ENCODE peak calls at places on chromosomes 4 and X, in five cellular contexts. One of them, this sample, is unnamed.
A peak's percentile ranks its signal among the peaks of the same experiment; 100 is the strongest.

GRCh38 chr4:43846111-43846587 is 602.5 kb downstream of the KCTD8 start:
- DNase-seq in endothelial cell of umbilical vein: no peak
- DNase-seq in dorsolateral prefrontal cortex: no peak
- DNase-seq in OCI-LY7: no peak
- DNase-seq in tibial artery: no peak
- DNase-seq in this sample: no peak

GRCh38 chr4:53781614-53782467 is 190.6 kb upstream of the LNX1 start:
- DNase-seq in dorsolateral prefrontal cortex: no peak
- DNase-seq in OCI-LY7: no peak
- DNase-seq in tibial artery: no peak
- DNase-seq in endothelial cell of umbilical vein: peak; percentile 26
- DNase-seq in this sample: no peak

GRCh38 chrX:55120767-55121358 is 32.0 kb downstream of the PAGE2 start:
- DNase-seq in tibial artery: no peak
- DNase-seq in OCI-LY7: no peak
- DNase-seq in dorsolateral prefrontal cortex: no peak
- DNase-seq in endothelial cell of umbilical vein: peak; percentile 6
- DNase-seq in this sample: no peak

GRCh38 chr4:10656988-10657387 is 27.6 kb downstream of the CLNK start:
- DNase-seq in endothelial cell of umbilical vein: peak; percentile 57
- DNase-seq in tibial artery: no peak
- DNase-seq in dorsolateral prefrontal cortex: no peak
- DNase-seq in OCI-LY7: no peak
- DNase-seq in this sample: no peak

GRCh38 chrX:71198066-71198465 is 25.0 kb upstream of the GJB1 start:
- DNase-seq in dorsolateral prefrontal cortex: no peak
- DNase-seq in OCI-LY7: peak; percentile 72
- DNase-seq in endothelial cell of umbilical vein: no peak
- DNase-seq in tibial artery: no peak
- DNase-seq in this sample: no peak

GRCh38 chr4:78596111-78596742 is 44.7 kb downstream of the ANXA3 start:
- DNase-seq in tibial artery: no peak
- DNase-seq in dorsolateral prefrontal cortex: no peak
- DNase-seq in OCI-LY7: no peak
- DNase-seq in endothelial cell of umbilical vein: no peak
- DNase-seq in this sample: no peak

GRCh38 chr4:67522851-67523671 is 22.2 kb downstream of the CENPC start:
- DNase-seq in dorsolateral prefrontal cortex: no peak
- DNase-seq in endothelial cell of umbilical vein: peak; percentile 82
- DNase-seq in tibial artery: no peak
- DNase-seq in OCI-LY7: no peak
- DNase-seq in this sample: no peak

GRCh38 chr4:2347190-2347589 is 71.3 kb downstream of the ZFYVE28 start:
- DNase-seq in dorsolateral prefrontal cortex: peak; percentile 2
- DNase-seq in OCI-LY7: no peak
- DNase-seq in endothelial cell of umbilical vein: no peak
- DNase-seq in tibial artery: no peak
- DNase-seq in this sample: no peak

GRCh38 chr4:6730603-6731300 is 14.8 kb downstream of the BLOC1S4 start:
- DNase-seq in endothelial cell of umbilical vein: no peak
- DNase-seq in OCI-LY7: no peak
- DNase-seq in tibial artery: no peak
- DNase-seq in dorsolateral prefrontal cortex: no peak
- DNase-seq in this sample: no peak

GRCh38 chr4:1725521-1725920 is 4.2 kb downstream of the TACC3 start:
- DNase-seq in endothelial cell of umbilical vein: no peak
- DNase-seq in OCI-LY7: no peak
- DNase-seq in tibial artery: no peak
- DNase-seq in dorsolateral prefrontal cortex: no peak
- DNase-seq in this sample: no peak

GRCh38 chrX:112078606-112079005 is 4.0 kb downstream of the TRPC5 start:
- DNase-seq in endothelial cell of umbilical vein: no peak
- DNase-seq in tibial artery: no peak
- DNase-seq in OCI-LY7: no peak
- DNase-seq in dorsolateral prefrontal cortex: no peak
- DNase-seq in this sample: no peak

GRCh38 chr4:142156246-142156645 is 519.9 kb downstream of the IL15 start:
- DNase-seq in OCI-LY7: no peak
- DNase-seq in tibial artery: no peak
- DNase-seq in dorsolateral prefrontal cortex: no peak
- DNase-seq in endothelial cell of umbilical vein: no peak
- DNase-seq in this sample: no peak

GRCh38 chr4:3040447-3041191 is 33.7 kb downstream of the HTT-AS start:
- DNase-seq in dorsolateral prefrontal cortex: no peak
- DNase-seq in tibial artery: no peak
- DNase-seq in endothelial cell of umbilical vein: no peak
- DNase-seq in OCI-LY7: no peak
- DNase-seq in this sample: no peak

GRCh38 chrX:103783971-103784370 is 7.3 kb downstream of the PLP1 start:
- DNase-seq in OCI-LY7: no peak
- DNase-seq in dorsolateral prefrontal cortex: no peak
- DNase-seq in tibial artery: peak; percentile 52
- DNase-seq in endothelial cell of umbilical vein: no peak
- DNase-seq in this sample: no peak

GRCh38 chr4:786074-786741 is 39.7 kb downstream of the CPLX1 start:
- DNase-seq in tibial artery: no peak
- DNase-seq in OCI-LY7: no peak
- DNase-seq in dorsolateral prefrontal cortex: peak; percentile 26
- DNase-seq in endothelial cell of umbilical vein: no peak
- DNase-seq in this sample: no peak

GRCh38 chrX:14673236-14673635 is 143.9 kb downstream of the GLRA2 start:
- DNase-seq in OCI-LY7: no peak
- DNase-seq in dorsolateral prefrontal cortex: no peak
- DNase-seq in tibial artery: no peak
- DNase-seq in endothelial cell of umbilical vein: no peak
- DNase-seq in this sample: no peak

GRCh38 chr4:170853422-170854021 is 763.8 kb upstream of the AADAT start:
- DNase-seq in OCI-LY7: peak; percentile 45
- DNase-seq in endothelial cell of umbilical vein: no peak
- DNase-seq in dorsolateral prefrontal cortex: no peak
- DNase-seq in tibial artery: no peak
- DNase-seq in this sample: no peak

GRCh38 chrX:21295246-21295820 is 78.9 kb upstream of the CNKSR2 start:
- DNase-seq in OCI-LY7: no peak
- DNase-seq in tibial artery: no peak
- DNase-seq in endothelial cell of umbilical vein: no peak
- DNase-seq in dorsolateral prefrontal cortex: no peak
- DNase-seq in this sample: no peak

GRCh38 chrX:80667967-80668366 is 141.7 kb downstream of the BRWD3 start:
- DNase-seq in dorsolateral prefrontal cortex: no peak
- DNase-seq in tibial artery: no peak
- DNase-seq in OCI-LY7: no peak
- DNase-seq in endothelial cell of umbilical vein: no peak
- DNase-seq in this sample: no peak

GRCh38 chr4:173652283-173652931 is 122.4 kb upstream of the HAND2 start:
- DNase-seq in OCI-LY7: peak; percentile 0
- DNase-seq in tibial artery: no peak
- DNase-seq in endothelial cell of umbilical vein: no peak
- DNase-seq in dorsolateral prefrontal cortex: no peak
- DNase-seq in this sample: no peak

GRCh38 chr4:151745727-151746231 is 15.0 kb downstream of the GATB start:
- DNase-seq in tibial artery: no peak
- DNase-seq in dorsolateral prefrontal cortex: no peak
- DNase-seq in endothelial cell of umbilical vein: no peak
- DNase-seq in OCI-LY7: no peak
- DNase-seq in this sample: no peak

GRCh38 chrX:155068165-155068564 is 2.8 kb downstream of the CMC4 start:
- DNase-seq in tibial artery: no peak
- DNase-seq in dorsolateral prefrontal cortex: no peak
- DNase-seq in OCI-LY7: no peak
- DNase-seq in endothelial cell of umbilical vein: peak; percentile 44
- DNase-seq in this sample: no peak

GRCh38 chrX:110062919-110063318 is 60.0 kb downstream of the TMEM164 start:
- DNase-seq in endothelial cell of umbilical vein: no peak
- DNase-seq in dorsolateral prefrontal cortex: no peak
- DNase-seq in tibial artery: no peak
- DNase-seq in OCI-LY7: no peak
- DNase-seq in this sample: no peak

GRCh38 chr4:146521543-146522097 is at the start of gene SLC10A7:
- DNase-seq in tibial artery: peak; percentile 72
- DNase-seq in dorsolateral prefrontal cortex: peak; percentile 81
- DNase-seq in OCI-LY7: peak; percentile 88
- DNase-seq in endothelial cell of umbilical vein: peak; percentile 84
- DNase-seq in this sample: peak; percentile 81

GRCh38 chr4:168880087-168880675 is 129.9 kb downstream of the CBR4 start:
- DNase-seq in dorsolateral prefrontal cortex: no peak
- DNase-seq in tibial artery: no peak
- DNase-seq in endothelial cell of umbilical vein: no peak
- DNase-seq in OCI-LY7: no peak
- DNase-seq in this sample: no peak

GRCh38 chr4:147103403-147103946 is 157.8 kb upstream of the TTC29 start:
- DNase-seq in dorsolateral prefrontal cortex: no peak
- DNase-seq in tibial artery: peak; percentile 89
- DNase-seq in OCI-LY7: no peak
- DNase-seq in endothelial cell of umbilical vein: peak; percentile 36
- DNase-seq in this sample: no peak

GRCh38 chr4:36420111-36420679 is 138.8 kb downstream of the DTHD1 start:
- DNase-seq in endothelial cell of umbilical vein: no peak
- DNase-seq in dorsolateral prefrontal cortex: no peak
- DNase-seq in OCI-LY7: no peak
- DNase-seq in tibial artery: no peak
- DNase-seq in this sample: no peak

GRCh38 chr4:124710253-124710849 is 2.2 kb downstream of the ANKRD50 start:
- DNase-seq in OCI-LY7: no peak
- DNase-seq in endothelial cell of umbilical vein: peak; percentile 53
- DNase-seq in tibial artery: no peak
- DNase-seq in dorsolateral prefrontal cortex: no peak
- DNase-seq in this sample: no peak

GRCh38 chr4:40334591-40335507 is at the start of gene CHRNA9:
- DNase-seq in endothelial cell of umbilical vein: no peak
- DNase-seq in tibial artery: no peak
- DNase-seq in OCI-LY7: no peak
- DNase-seq in dorsolateral prefrontal cortex: no peak
- DNase-seq in this sample: no peak

GRCh38 chr4:56049428-56050212 is 100.9 kb downstream of the CEP135 start:
- DNase-seq in dorsolateral prefrontal cortex: peak; percentile 38
- DNase-seq in OCI-LY7: peak; percentile 75
- DNase-seq in tibial artery: no peak
- DNase-seq in endothelial cell of umbilical vein: peak; percentile 54
- DNase-seq in this sample: peak; percentile 77

GRCh38 chrX:49309401-49309981 is 6.0 kb downstream of the GAGE10 start:
- DNase-seq in OCI-LY7: no peak
- DNase-seq in endothelial cell of umbilical vein: peak; percentile 10
- DNase-seq in dorsolateral prefrontal cortex: no peak
- DNase-seq in tibial artery: no peak
- DNase-seq in this sample: no peak

GRCh38 chrX:136047001-136047642 is 61.9 kb downstream of the SLC9A6 start:
- DNase-seq in dorsolateral prefrontal cortex: no peak
- DNase-seq in tibial artery: no peak
- DNase-seq in endothelial cell of umbilical vein: peak; percentile 52
- DNase-seq in OCI-LY7: no peak
- DNase-seq in this sample: no peak

GRCh38 chr4:37516057-37516775 is 170.0 kb downstream of the RELL1 start:
- DNase-seq in dorsolateral prefrontal cortex: no peak
- DNase-seq in endothelial cell of umbilical vein: no peak
- DNase-seq in tibial artery: no peak
- DNase-seq in OCI-LY7: no peak
- DNase-seq in this sample: no peak

GRCh38 chr4:150816491-150816890 is 198.6 kb downstream of the LRBA start:
- DNase-seq in dorsolateral prefrontal cortex: no peak
- DNase-seq in tibial artery: no peak
- DNase-seq in endothelial cell of umbilical vein: peak; percentile 52
- DNase-seq in OCI-LY7: no peak
- DNase-seq in this sample: no peak

GRCh38 chr4:1856920-1857699 is 1.2 kb upstream of the LETM1 start:
- DNase-seq in tibial artery: no peak
- DNase-seq in OCI-LY7: no peak
- DNase-seq in endothelial cell of umbilical vein: no peak
- DNase-seq in dorsolateral prefrontal cortex: no peak
- DNase-seq in this sample: no peak

DNA sequence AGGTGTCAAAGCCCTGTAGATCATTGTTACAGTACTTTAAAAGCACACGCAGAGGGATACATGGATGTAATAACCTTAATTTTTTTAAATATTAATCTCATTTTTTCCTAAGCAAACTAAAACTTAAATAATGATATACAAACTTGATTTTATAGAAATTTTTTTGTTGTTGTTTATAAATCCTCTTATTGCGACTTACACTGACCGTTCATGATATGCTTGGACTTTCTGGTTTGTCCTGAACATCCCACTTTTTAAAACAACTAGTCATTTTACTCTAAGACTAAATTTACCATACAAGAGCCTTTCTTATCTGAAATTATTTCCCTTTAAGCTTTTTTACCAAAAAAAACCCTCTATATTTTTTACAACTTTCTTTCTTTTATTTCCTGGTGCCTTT is 2106.0 kb downstream of the PCDH7 start:
- DNase-seq in tibial artery: no peak
- DNase-seq in OCI-LY7: peak; percentile 39
- DNase-seq in endothelial cell of umbilical vein: no peak
- DNase-seq in dorsolateral prefrontal cortex: no peak
- DNase-seq in this sample: no peak
- TF ChIP-seq CTCF in tibial artery: no peak
- TF ChIP-seq CTCF in OCI-LY7: no peak
- TF ChIP-seq CTCF in endothelial cell of umbilical vein: no peak
- TF ChIP-seq CTCF in dorsolateral prefrontal cortex: no peak
- TF ChIP-seq CTCF in this sample: no peak

DNA sequence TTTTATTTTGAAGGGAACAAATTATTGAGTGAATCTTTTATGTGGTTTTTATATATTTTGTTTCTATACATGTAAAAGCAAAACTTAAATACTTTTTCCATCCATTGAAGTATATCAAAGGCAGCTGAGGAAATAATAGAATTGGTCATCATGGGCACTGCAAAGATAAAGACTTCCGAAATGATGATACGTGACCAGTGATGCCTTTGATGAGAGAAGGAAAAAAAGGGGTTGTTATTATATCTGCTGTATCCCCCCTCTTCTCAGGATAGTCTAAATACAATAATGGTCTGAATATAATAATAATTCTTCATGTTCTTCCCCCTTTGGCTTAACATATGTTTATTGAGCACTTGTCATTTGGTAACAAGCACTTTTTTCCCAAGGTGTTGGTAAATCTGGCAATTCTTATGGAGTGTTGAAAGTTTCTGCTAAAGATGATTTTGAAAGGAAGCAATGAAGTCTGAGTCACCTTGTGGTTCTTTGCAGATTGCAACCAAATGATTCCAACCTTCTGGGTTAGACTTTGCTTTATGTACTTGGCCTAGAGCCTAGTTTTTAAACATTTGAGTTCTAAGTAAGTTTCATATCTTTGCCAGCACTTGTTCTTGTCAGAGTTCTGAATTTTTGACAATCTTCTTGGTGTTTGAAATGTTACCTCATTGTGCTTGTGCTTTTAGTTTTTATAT is 60.8 kb downstream of the USP9X start:
- DNase-seq in endothelial cell of umbilical vein: peak; percentile 69
- DNase-seq in OCI-LY7: no peak
- DNase-seq in dorsolateral prefrontal cortex: no peak
- DNase-seq in tibial artery: no peak
- DNase-seq in this sample: no peak
- TF ChIP-seq CTCF in endothelial cell of umbilical vein: peak; percentile 2
- TF ChIP-seq CTCF in OCI-LY7: no peak
- TF ChIP-seq CTCF in dorsolateral prefrontal cortex: no peak
- TF ChIP-seq CTCF in tibial artery: no peak
- TF ChIP-seq CTCF in this sample: no peak

GRCh38 chrX:93874554-93874953 is 200.5 kb downstream of the FAM133A start:
- DNase-seq in tibial artery: no peak
- DNase-seq in endothelial cell of umbilical vein: no peak
- DNase-seq in dorsolateral prefrontal cortex: no peak
- DNase-seq in OCI-LY7: peak; percentile 0
- DNase-seq in this sample: no peak
- TF ChIP-seq CTCF in tibial artery: no peak
- TF ChIP-seq CTCF in endothelial cell of umbilical vein: no peak
- TF ChIP-seq CTCF in dorsolateral prefrontal cortex: peak; percentile 49
- TF ChIP-seq CTCF in OCI-LY7: peak; percentile 65
- TF ChIP-seq CTCF in this sample: peak; percentile 89

GRCh38 chrX:53683556-53684414 is 2.7 kb downstream of the HUWE1 start:
- DNase-seq in endothelial cell of umbilical vein: peak; percentile 99
- DNase-seq in tibial artery: peak; percentile 92
- DNase-seq in dorsolateral prefrontal cortex: peak; percentile 86
- DNase-seq in OCI-LY7: peak; percentile 98
- DNase-seq in this sample: peak; percentile 91
- TF ChIP-seq CTCF in endothelial cell of umbilical vein: no peak
- TF ChIP-seq CTCF in tibial artery: no peak
- TF ChIP-seq CTCF in dorsolateral prefrontal cortex: no peak
- TF ChIP-seq CTCF in OCI-LY7: no peak
- TF ChIP-seq CTCF in this sample: no peak